ENCODE peak calls at places on chromosomes 13 and 19, in six cellular contexts. T is spleen, U is dorsolateral prefrontal cortex, G is HCT116, D is colonic mucosa, S is ascending aorta. E is an unnamed sample.

GRCh38 chr19:17076539-17076919 is 952 bp downstream of the MYO9B start:
- DNase-seq in T (peak), U (no peak), G (no peak), D (no peak), S (no peak), E (no peak)

GRCh38 chr13:41182231-41182630 is 12.1 kb downstream of the KBTBD7 start:
- DNase-seq in T (no peak), U (no peak), G (no peak), D (no peak), S (no peak), E (no peak)

GRCh38 chr13:75452564-75452963 is 29.4 kb downstream of the TBC1D4 start:
- DNase-seq in T (no peak), U (no peak), G (no peak), D (no peak), S (no peak), E (no peak)

GRCh38 chr19:33627526-33627925 is 5.8 kb downstream of the CHST8 start:
- DNase-seq in T (no peak), U (no peak), G (no peak), D (no peak), S (no peak), E (no peak)

GRCh38 chr19:16285769-16286564 is 38.7 kb upstream of the KLF2 start:
- DNase-seq in T (no peak), U (peak), G (no peak), D (no peak), S (no peak), E (no peak)

GRCh38 chr13:45333973-45334922 is 6.7 kb downstream of the TPT1 start:
- DNase-seq in T (no peak), U (no peak), G (no peak), D (no peak), S (no peak), E (no peak)

GRCh38 chr19:50331187-50332013 is 2.2 kb upstream of the KCNC3 start:
- DNase-seq in T (peak), U (no peak), G (no peak), D (no peak), S (no peak), E (no peak)

GRCh38 chr13:44212633-44213387 is 160.8 kb upstream of the SERP2 start:
- DNase-seq in T (no peak), U (no peak), G (no peak), D (no peak), S (no peak), E (no peak)

GRCh38 chr13:33514362-33514761 is 228.8 kb upstream of the STARD13 start:
- DNase-seq in T (no peak), U (no peak), G (no peak), D (no peak), S (no peak), E (no peak)

GRCh38 chr13:93307166-93307565 is 80.6 kb downstream of the GPC6 start:
- DNase-seq in T (no peak), U (no peak), G (no peak), D (no peak), S (no peak), E (no peak)

GRCh38 chr19:1725100-1726064 is 27.9 kb upstream of the ONECUT3 start:
- DNase-seq in T (no peak), U (peak), G (no peak), D (peak), S (no peak), E (no peak)
- TF ChIP-seq CTCF in T (no peak), U (no peak), G (no peak), D (no peak), S (peak), E (no peak)

GRCh38 chr19:13838071-13838942 is 38.6 kb upstream of the NANOS3 start:
- DNase-seq in T (no peak), U (no peak), G (no peak), D (no peak), S (no peak), E (no peak)
- H3K4me3 ChIP-seq in T (peak), U (peak), G (no peak), D (peak), S (peak), E (peak)

GRCh38 chr19:1431759-1432506 is 6.3 kb upstream of the RPS15 start:
- DNase-seq in T (no peak), U (no peak), G (no peak), D (no peak), S (no peak), E (no peak)

GRCh38 chr19:1432507-1432887 is 5.7 kb upstream of the RPS15 start:
- DNase-seq in T (no peak), U (no peak), G (no peak), D (no peak), S (no peak), E (no peak)

GRCh38 chr19:1428738-1429391 is 9.3 kb upstream of the RPS15 start:
- DNase-seq in T (no peak), U (no peak), G (no peak), D (no peak), S (no peak), E (no peak)

GRCh38 chr19:1429750-1430149 is 8.4 kb upstream of the RPS15 start:
- DNase-seq in T (no peak), U (no peak), G (no peak), D (peak), S (no peak), E (no peak)

GRCh38 chr19:1430201-1430621 is 8.0 kb upstream of the RPS15 start:
- DNase-seq in T (no peak), U (no peak), G (no peak), D (no peak), S (no peak), E (no peak)
- H3K27ac ChIP-seq in T (no peak), U (no peak), G (no peak), D (no peak), S (no peak), E (no peak)

GRCh38 chr13:109699628-109700071 is 86.7 kb downstream of the IRS2 start:
- DNase-seq in T (no peak), U (no peak), G (no peak), D (no peak), S (no peak), E (no peak)
- TF ChIP-seq CTCF in T (no peak), U (no peak), G (peak), D (no peak), S (no peak), E (no peak)

E was measured in prostate gland.